ENCODE peak calls at places on chromosomes 2 and 18, in nine cellular contexts. E, W, T, B, C, X, V, Z and R are unnamed samples.

GRCh38 chr2:13558368-13558767 is 841.6 kb downstream of the TRIB2 start:
- DNase-seq in X (no peak), T (no peak), B (no peak), E (no peak), Z (no peak), V (no peak), C (no peak), W (peak; percentile 9), R (no peak)

GRCh38 chr2:101952551-101952950 is 39.2 kb upstream of the IL1R2 start:
- DNase-seq in T (no peak), W (no peak), V (no peak), Z (no peak), X (no peak), B (no peak), E (no peak), C (no peak), R (no peak)

GRCh38 chr2:46504685-46505559 is 25.6 kb downstream of the TMEM247 start:
- DNase-seq in T (no peak), B (no peak), C (no peak), X (no peak), W (no peak), V (no peak), Z (no peak), E (no peak), R (no peak)

GRCh38 chr2:48445091-48445725 is 84.7 kb upstream of the STON1 start:
- DNase-seq in E (no peak), X (no peak), V (no peak), B (no peak), C (no peak), Z (no peak), T (no peak), W (no peak), R (peak; percentile 61)

GRCh38 chr2:14634223-14634884 is 1.8 kb downstream of the LRATD1 start:
- DNase-seq in W (peak; percentile 92), V (peak; percentile 88), C (peak; percentile 70), E (peak; percentile 93), B (no peak), T (peak; percentile 92), X (peak; percentile 79), Z (peak; percentile 41), R (peak; percentile 92)

GRCh38 chr18:76382265-76382664 is 112.8 kb downstream of the ZNF516 start:
- DNase-seq in T (no peak), E (no peak), V (no peak), B (no peak), C (no peak), W (no peak), Z (no peak), X (no peak), R (no peak)

GRCh38 chr2:145356046-145356445 is 836.1 kb upstream of the ZEB2 start:
- DNase-seq in C (no peak), B (no peak), Z (no peak), E (no peak), T (no peak), X (no peak), V (no peak), W (no peak), R (no peak)

GRCh38 chr2:213640742-213641425 is 356.6 kb downstream of the SPAG16 start:
- DNase-seq in Z (no peak), T (no peak), B (no peak), V (no peak), X (no peak), C (no peak), E (no peak), W (no peak), R (no peak)

GRCh38 chr2:176187306-176188217 is 906 bp upstream of the HOXD1 start:
- DNase-seq in X (no peak), C (no peak), W (no peak), E (no peak), B (no peak), Z (no peak), V (no peak), T (no peak), R (no peak)

GRCh38 chr18:72375628-72376027 is 168.5 kb downstream of the CBLN2 start:
- DNase-seq in E (no peak), B (no peak), V (no peak), Z (no peak), W (no peak), T (no peak), C (no peak), X (no peak), R (no peak)

GRCh38 chr2:231924889-231925275 is 1.3 kb downstream of the NPPC start:
- DNase-seq in Z (peak; percentile 23), T (no peak), E (no peak), X (no peak), C (no peak), V (no peak), B (no peak), W (no peak), R (no peak)

GRCh38 chr2:190408538-190409271 is 550 bp downstream of the MFSD6 start:
- DNase-seq in C (peak; percentile 41), V (peak; percentile 56), B (peak; percentile 65), Z (peak; percentile 57), E (peak; percentile 87), T (peak; percentile 65), X (peak; percentile 61), W (peak; percentile 65), R (peak; percentile 70)

GRCh38 chr2:197354169-197354558 is 43.6 kb upstream of the ANKRD44 start:
- DNase-seq in W (no peak), V (no peak), B (no peak), X (no peak), C (no peak), Z (no peak), E (no peak), T (no peak), R (no peak)

GRCh38 chr2:197357986-197358385 is 47.4 kb upstream of the ANKRD44 start:
- DNase-seq in E (no peak), T (no peak), W (no peak), V (no peak), Z (no peak), C (no peak), X (no peak), B (no peak), R (no peak)

GRCh38 chr2:197358927-197359326 is 48.3 kb upstream of the ANKRD44 start:
- DNase-seq in X (no peak), T (no peak), W (no peak), C (no peak), B (no peak), E (no peak), Z (no peak), V (no peak), R (no peak)

GRCh38 chr2:197353393-197354168 is 43.0 kb upstream of the ANKRD44 start:
- DNase-seq in C (no peak), B (no peak), X (no peak), Z (no peak), V (no peak), T (no peak), W (no peak), E (no peak), R (no peak)

DNA sequence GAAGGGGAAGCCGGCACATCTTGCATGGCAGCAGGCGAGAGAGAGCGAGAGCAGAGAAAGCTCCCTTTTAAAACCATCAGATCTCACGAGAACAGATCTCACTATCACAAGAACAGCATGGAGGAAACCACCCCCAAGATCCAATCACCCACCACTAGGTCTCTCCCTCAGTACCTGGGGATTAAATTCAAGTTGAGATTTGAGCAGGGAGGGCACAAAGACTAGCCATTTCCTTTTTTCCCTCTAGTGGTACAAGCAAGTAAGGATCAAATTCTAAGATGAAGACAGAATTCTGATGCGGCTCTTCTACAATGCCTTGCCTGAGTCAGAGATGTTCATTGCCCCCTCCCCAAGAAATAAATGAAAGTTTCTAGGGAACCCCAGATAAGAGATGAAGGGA is 45.6 kb upstream of the ANKRD44 start:
- DNase-seq in T (no peak), X (no peak), W (no peak), E (no peak), Z (no peak), V (no peak), C (no peak), B (peak; percentile 42), R (no peak)
- TF ChIP-seq CTCF in T (no peak), X (peak; percentile 14), W (no peak), E (peak; percentile 14), Z (peak; percentile 15), V (no peak), C (no peak), B (peak; percentile 70), R (no peak)

DNA sequence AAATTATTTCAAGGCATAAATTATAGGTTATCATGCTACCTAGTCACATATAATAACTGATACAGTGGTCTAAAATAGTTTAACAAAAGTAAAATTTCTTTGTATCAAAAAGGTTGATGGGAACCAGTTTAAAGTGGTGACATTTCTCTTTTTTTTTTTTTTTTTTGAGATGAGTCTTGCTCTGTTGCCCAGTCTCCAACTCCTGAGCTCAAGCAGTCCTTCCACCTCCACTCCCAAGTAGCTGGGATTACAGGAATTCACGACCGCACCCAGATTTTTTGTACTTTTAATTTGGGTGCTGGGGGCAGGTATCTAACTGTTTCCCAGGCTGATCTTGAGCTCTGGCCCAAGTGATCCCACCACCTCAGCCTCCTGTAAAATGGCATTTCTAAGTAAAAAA is 999 bp upstream of the NMI start:
- DNase-seq in B (no peak), C (no peak), T (no peak), V (no peak), E (no peak), W (no peak), Z (no peak), X (no peak), R (peak; percentile 20)
- H3K4me3 ChIP-seq in B (peak overlapping the region; percentile 76), C (peak overlapping the region; percentile 82), T (peak overlapping the region; percentile 67), V (peak overlapping the region; percentile 77), E (peak overlapping the region; percentile 68), W (peak overlapping the region; percentile 66), Z (peak overlapping the region; percentile 56), X (peak overlapping the region; percentile 70), R (peak overlapping the region; percentile 90)

GRCh38 chr2:38095655-38095995 is 19.7 kb upstream of the CYP1B1 start:
- DNase-seq in X (no peak), E (no peak), C (no peak), V (no peak), T (no peak), W (no peak), Z (no peak), B (no peak), R (no peak)

GRCh38 chr2:38095079-38095478 is 19.1 kb upstream of the CYP1B1 start:
- DNase-seq in B (no peak), C (no peak), E (no peak), V (no peak), X (no peak), T (no peak), Z (no peak), W (no peak), R (no peak)

GRCh38 chr2:38097611-38098350 is 21.8 kb upstream of the CYP1B1 start:
- DNase-seq in T (no peak), W (no peak), V (no peak), Z (no peak), C (no peak), B (no peak), E (no peak), X (no peak), R (no peak)

GRCh38 chr2:38098351-38099095 is 22.6 kb upstream of the CYP1B1 start:
- DNase-seq in B (no peak), T (no peak), E (no peak), W (no peak), C (no peak), Z (no peak), X (no peak), V (no peak), R (peak; percentile 67)

GRCh38 chr2:38095996-38096861 is 20.3 kb upstream of the CYP1B1 start:
- DNase-seq in T (peak; percentile 80), Z (no peak), C (no peak), B (no peak), E (no peak), X (peak; percentile 74), V (no peak), W (no peak), R (peak; percentile 35)
- H3K27ac ChIP-seq in T (peak overlapping the region; percentile 62), Z (no peak overlapping the region), C (no peak overlapping the region), B (no peak overlapping the region), E (peak overlapping the region; percentile 40), X (peak overlapping the region; percentile 63), V (peak overlapping the region; percentile 86), W (no peak overlapping the region), R (peak overlapping the region; percentile 1)

GRCh38 chr2:216992056-216992455 is 132.2 kb upstream of the TNP1 start:
- DNase-seq in V (no peak), E (no peak), B (no peak), T (no peak), C (no peak), Z (no peak), W (no peak), X (peak; percentile 52), R (no peak)
- TF ChIP-seq CTCF in V (no peak), E (no peak), B (no peak), T (no peak), C (no peak), Z (no peak), W (no peak), X (no peak), R (no peak)